ENCODE peak calls at places on chromosomes 6 and 20, in ten cellular contexts. V is cardiac muscle cell, T is endodermal cell, S is PC-3, Q is cardiac fibroblast, I is spleen, W is psoas muscle, O is foreskin fibroblast, J is fibroblast of mammary gland, Z is transverse colon. X is an unnamed sample.

GRCh38 chr6:129370268-129370916 is 339.6 kb downstream of the ARHGAP18 start:
- DNase-seq in V (peak; percentile 52), T (peak; percentile 78), S (peak; percentile 66), Q (peak; percentile 75), I (no peak), W (no peak), O (peak; percentile 37), J (peak; percentile 61), Z (peak; percentile 35), X (peak; percentile 47)

GRCh38 chr6:105278813-105279212 is 99.0 kb upstream of the POPDC3 start:
- DNase-seq in V (no peak), T (no peak), S (no peak), Q (no peak), I (no peak), W (peak; percentile 57), O (no peak), J (no peak), Z (no peak), X (no peak)

GRCh38 chr6:109236140-109237081 is 141.1 kb downstream of the CEP57L1 start:
- DNase-seq in V (peak; percentile 80), T (peak; percentile 92), S (no peak), Q (no peak), I (peak; percentile 78), W (no peak), O (no peak), J (no peak), Z (peak; percentile 36), X (no peak)

GRCh38 chr6:42030585-42031506 is 19.5 kb upstream of the TAF8 start:
- DNase-seq in V (peak; percentile 55), T (peak; percentile 73), S (no peak), Q (peak; percentile 10), I (peak; percentile 72), W (peak; percentile 64), O (no peak), J (no peak), Z (no peak), X (no peak)

GRCh38 chr20:50578778-50579165 is 68.6 kb downstream of the PTPN1 start:
- DNase-seq in V (no peak), T (no peak), S (no peak), Q (no peak), I (peak; percentile 13), W (no peak), O (no peak), J (no peak), Z (no peak), X (no peak)

GRCh38 chr6:39770476-39770875 is 21.7 kb upstream of the DAAM2 start:
- DNase-seq in V (no peak), T (no peak), S (no peak), Q (no peak), I (no peak), W (no peak), O (no peak), J (no peak), Z (no peak), X (no peak)

GRCh38 chr6:166318649-166319600 is 10.7 kb upstream of the PRR18 start:
- DNase-seq in V (no peak), T (peak; percentile 65), S (no peak), Q (no peak), I (no peak), W (no peak), O (no peak), J (no peak), Z (no peak), X (no peak)

GRCh38 chr6:148997863-148998262 is 251.0 kb downstream of the UST start:
- DNase-seq in V (no peak), T (no peak), S (no peak), Q (no peak), I (no peak), W (no peak), O (peak; percentile 40), J (peak; percentile 76), Z (no peak), X (no peak)

GRCh38 chr6:35710241-35710847 is 21.6 kb upstream of the FKBP5 start:
- DNase-seq in V (no peak), T (peak; percentile 11), S (peak; percentile 62), Q (peak; percentile 58), I (no peak), W (no peak), O (no peak), J (peak; percentile 57), Z (no peak), X (peak; percentile 82)

GRCh38 chr6:34986845-34987246 is 97.8 kb downstream of the ANKS1A start:
- DNase-seq in V (peak; percentile 92), T (peak; percentile 84), S (peak; percentile 75), Q (peak; percentile 89), I (no peak), W (peak; percentile 73), O (peak; percentile 69), J (peak; percentile 81), Z (peak; percentile 71), X (peak; percentile 85)

GRCh38 chr6:139627091-139627490 is 252.6 kb upstream of the CITED2 start:
- DNase-seq in V (no peak), T (peak; percentile 66), S (no peak), Q (no peak), I (no peak), W (no peak), O (no peak), J (no peak), Z (no peak), X (no peak)

GRCh38 chr6:117908246-117909107 is 1.4 kb downstream of the SLC35F1 start:
- DNase-seq in V (peak; percentile 55), T (no peak), S (no peak), Q (no peak), I (no peak), W (no peak), O (no peak), J (no peak), Z (no peak), X (no peak)

GRCh38 chr6:168851460-168852103 is 402.1 kb downstream of the THBS2 start:
- DNase-seq in V (no peak), T (no peak), S (peak; percentile 2), Q (peak; percentile 23), I (no peak), W (no peak), O (peak; percentile 10), J (peak; percentile 22), Z (no peak), X (no peak)

GRCh38 chr6:8321671-8322404 is 113.5 kb downstream of the SLC35B3 start:
- DNase-seq in V (no peak), T (no peak), S (peak; percentile 41), Q (no peak), I (no peak), W (no peak), O (no peak), J (no peak), Z (no peak), X (peak; percentile 88)

GRCh38 chr6:121951918-121952379 is 447.5 kb upstream of the HSF2 start:
- DNase-seq in V (no peak), T (no peak), S (peak; percentile 40), Q (peak; percentile 76), I (peak; percentile 47), W (no peak), O (peak; percentile 76), J (peak; percentile 58), Z (no peak), X (peak; percentile 79)
- H3K4me3 ChIP-seq in V (no peak overlapping the region), T (no peak overlapping the region), S (no peak overlapping the region), Q (no peak overlapping the region), I (no peak overlapping the region), W (no peak overlapping the region), O (no peak overlapping the region), J (no peak overlapping the region), Z (no peak overlapping the region), X (no peak overlapping the region)

GRCh38 chr20:63496404-63497120 is 2.3 kb downstream of the EEF1A2 start:
- DNase-seq in V (no peak), T (no peak), S (no peak), Q (no peak), I (no peak), W (peak; percentile 59), O (no peak), J (no peak), Z (no peak), X (no peak)
- TF ChIP-seq CTCF in V (no peak), T (no peak), S (no peak), Q (no peak), I (no peak), W (no peak), O (no peak), J (no peak), Z (peak; percentile 44), X (no peak)

DNA sequence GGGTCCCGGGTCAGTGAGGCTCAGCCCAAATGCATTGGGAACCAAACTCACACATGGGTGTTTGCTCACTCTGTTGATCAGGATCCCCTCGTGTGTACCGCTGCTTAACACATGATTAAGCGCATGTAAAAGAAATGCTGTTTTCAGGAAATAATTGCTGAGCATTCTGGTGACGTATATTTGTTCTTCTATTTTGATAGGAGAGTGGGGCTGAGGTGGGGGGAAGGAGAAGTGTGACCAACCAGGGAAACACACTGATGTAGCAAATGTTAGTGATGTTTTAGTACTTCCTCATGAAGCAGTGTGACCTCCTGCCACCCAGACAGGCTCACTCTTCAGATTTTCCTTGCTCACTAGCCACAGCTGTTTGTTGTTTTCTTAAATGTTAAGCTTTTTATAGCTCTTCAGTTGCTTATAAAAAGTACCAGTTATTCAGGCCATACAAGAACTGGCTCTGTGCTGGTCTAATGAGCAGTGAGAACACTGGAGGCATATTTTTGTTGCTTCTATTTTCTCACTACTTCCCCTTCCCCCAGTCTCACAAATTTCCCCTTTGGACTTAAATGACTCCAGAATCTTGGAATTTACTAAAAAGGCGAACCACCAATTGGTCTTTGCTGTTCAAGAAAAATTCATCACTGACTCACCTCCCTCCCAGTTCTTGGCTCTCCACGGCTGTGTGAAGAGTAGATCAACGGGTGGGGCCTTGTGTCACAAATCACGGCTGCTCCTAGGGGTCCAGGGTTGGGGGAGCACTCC is 79.2 kb upstream of the BACH2 start:
- DNase-seq in V (no peak), T (no peak), S (peak; percentile 79), Q (peak; percentile 54), I (no peak), W (no peak), O (peak; percentile 78), J (peak; percentile 90), Z (no peak), X (peak; percentile 41)
- H3K4me3 ChIP-seq in V (no peak overlapping the region), T (no peak overlapping the region), S (peak overlapping the region; percentile 26), Q (no peak overlapping the region), I (no peak overlapping the region), W (no peak overlapping the region), O (no peak overlapping the region), J (no peak overlapping the region), Z (no peak overlapping the region), X (no peak overlapping the region)

DNA sequence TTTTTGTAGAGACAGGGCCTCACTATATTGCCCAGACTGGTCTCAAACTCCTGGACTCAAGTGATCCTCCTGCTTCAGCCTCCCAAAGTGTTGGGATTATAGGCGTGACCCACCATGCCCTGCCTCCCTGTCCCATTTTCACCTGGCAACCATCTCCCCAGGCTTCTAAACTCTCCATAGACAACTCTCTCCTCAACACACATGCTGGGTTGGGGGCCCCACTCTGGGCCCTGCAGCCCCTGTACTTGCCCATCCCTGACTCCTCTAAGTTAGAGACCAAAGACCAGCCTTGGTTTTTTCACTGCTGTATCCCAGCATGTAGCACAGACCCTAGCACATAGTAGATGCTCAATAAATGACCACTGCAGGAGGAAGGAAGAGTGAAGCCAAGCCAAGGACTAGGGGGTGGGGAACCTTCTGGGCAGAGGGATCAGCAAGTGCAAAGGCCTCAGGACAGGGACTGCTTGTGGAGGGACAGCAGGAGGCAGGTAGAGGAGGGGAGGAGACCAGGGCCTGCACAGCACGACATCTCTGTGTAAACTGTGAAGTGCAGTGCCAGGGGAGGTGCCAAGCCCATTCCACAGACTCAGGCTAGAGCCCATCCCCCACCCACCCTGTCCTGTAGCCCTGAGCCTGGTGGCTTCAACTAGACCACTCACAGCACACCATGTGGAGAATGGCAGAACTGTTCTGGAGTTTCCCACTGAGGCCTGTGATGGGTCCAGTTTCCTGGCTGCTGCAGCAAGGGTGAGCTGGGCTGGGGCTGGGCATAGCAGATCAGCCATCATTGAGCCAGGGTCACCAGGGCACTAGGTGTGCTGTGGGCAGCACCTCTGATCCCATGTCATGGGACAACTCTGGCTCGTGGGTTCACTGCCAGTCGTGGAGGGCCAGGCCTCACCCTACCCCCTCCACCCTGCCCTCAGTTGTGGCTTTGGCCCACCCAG is 3.4 kb upstream of the SRC start:
- DNase-seq in V (no peak), T (peak; percentile 79), S (no peak), Q (no peak), I (peak; percentile 54), W (no peak), O (no peak), J (no peak), Z (no peak), X (no peak)
- TF ChIP-seq CTCF in V (no peak), T (peak; percentile 57), S (no peak), Q (no peak), I (no peak), W (no peak), O (no peak), J (no peak), Z (no peak), X (no peak)

X was measured in epithelial cell of esophagus.